ENCODE peak calls at places on chromosomes 16 and 17, in four cellular contexts. B, P, X and O are unnamed samples.

GRCh38 chr17:64354396-64354795 is 36.3 kb downstream of the PECAM1 start:
- DNase-seq in X (no peak), B (no peak), P (no peak), O (no peak)

GRCh38 chr17:74513987-74514631 is 17.2 kb downstream of the CD300LB start:
- DNase-seq in P (peak), B (no peak), X (no peak), O (no peak)

GRCh38 chr17:44318077-44318892 is 6.3 kb downstream of the SLC25A39 start:
- DNase-seq in P (no peak), B (no peak), X (no peak), O (no peak)

GRCh38 chr17:22671110-22671509 is 978.8 kb downstream of the KCNJ18 start:
- DNase-seq in B (no peak), X (no peak), P (no peak), O (no peak)

GRCh38 chr17:17978481-17979424 is 6.1 kb downstream of the DRC3 start:
- DNase-seq in P (no peak), X (no peak), B (no peak), O (no peak)

GRCh38 chr17:9252525-9252924 is 231.2 kb downstream of the NTN1 start:
- DNase-seq in X (no peak), B (no peak), P (no peak), O (no peak)

GRCh38 chr16:52191533-52192134 is 355.3 kb downstream of the TOX3 start:
- DNase-seq in B (peak), X (peak), P (peak), O (peak)

GRCh38 chr16:21163576-21163975 is 5.1 kb downstream of the LDAF1 start:
- DNase-seq in P (no peak), B (no peak), X (no peak), O (no peak)

GRCh38 chr16:55942821-55943220 is 67.6 kb upstream of the CES5A start:
- DNase-seq in X (no peak), B (no peak), P (peak), O (no peak)

GRCh38 chr17:8835106-8835505 is 32.4 kb downstream of the PIK3R6 start:
- DNase-seq in P (no peak), B (no peak), X (no peak), O (no peak)

GRCh38 chr16:7849891-7850290 is 517.2 kb downstream of the RBFOX1 start:
- DNase-seq in B (no peak), P (no peak), X (no peak), O (no peak)

GRCh38 chr17:1997587-1998425 is 27.3 kb downstream of the RTN4RL1 start:
- DNase-seq in B (no peak), P (no peak), X (no peak), O (peak)

GRCh38 chr17:65345261-65346060 is 208.3 kb downstream of the RGS9 start:
- DNase-seq in B (no peak), P (no peak), X (no peak), O (no peak)

GRCh38 chr17:57537524-57538410 is 207.3 kb downstream of the CCDC182 start:
- DNase-seq in P (no peak), B (no peak), X (no peak), O (peak)

GRCh38 chr17:6862822-6863221 is 31.3 kb upstream of the TEKT1 start:
- DNase-seq in B (no peak), X (no peak), P (no peak), O (no peak)

GRCh38 chr17:28119560-28119959 is 77.1 kb downstream of the NLK start:
- DNase-seq in P (no peak), X (no peak), B (no peak), O (no peak)

GRCh38 chr16:22189473-22190168 is 16.5 kb upstream of the EEF2K start:
- DNase-seq in X (no peak), B (no peak), P (peak), O (peak)

GRCh38 chr16:66487580-66488235 is 60.6 kb downstream of the BEAN1 start:
- DNase-seq in B (no peak), X (no peak), P (peak), O (no peak)

GRCh38 chr16:4754865-4755264 is 12.1 kb downstream of the ZNF500 start:
- DNase-seq in P (no peak), X (no peak), B (no peak), O (no peak)

GRCh38 chr16:21994856-21995465 is 6.0 kb downstream of the PDZD9 start:
- DNase-seq in P (no peak), X (no peak), B (no peak), O (no peak)

GRCh38 chr17:31508310-31509094 is 117.0 kb downstream of the RAB11FIP4 start:
- DNase-seq in P (no peak), B (no peak), X (no peak), O (no peak)

GRCh38 chr16:25030420-25031131 is 15.4 kb upstream of the ARHGAP17 start:
- DNase-seq in B (no peak), P (no peak), X (no peak), O (no peak)

GRCh38 chr17:16442594-16443389 is 27.4 kb downstream of the TRPV2 start:
- DNase-seq in X (no peak), B (no peak), P (no peak), O (no peak)

GRCh38 chr16:15055141-15056053 is 477 bp downstream of the NTAN1 start:
- DNase-seq in X (no peak), B (no peak), P (no peak), O (no peak)

GRCh38 chr16:53792161-53792951 is 88.4 kb downstream of the FTO start:
- DNase-seq in X (no peak), P (no peak), B (no peak), O (peak)

GRCh38 chr17:46818929-46819859 is 702 bp upstream of the WNT3 start:
- DNase-seq in B (no peak), P (no peak), X (no peak), O (peak)

GRCh38 chr16:57185446-57185944 is 344 bp downstream of the PSME3IP1 start:
- DNase-seq in X (peak), B (no peak), P (peak), O (peak)

GRCh38 chr16:61887903-61888302 is 148.3 kb downstream of the CDH8 start:
- DNase-seq in B (no peak), P (no peak), X (no peak), O (no peak)

GRCh38 chr17:36858119-36859002 is 78.9 kb upstream of the LHX1 start:
- DNase-seq in X (no peak), B (no peak), P (no peak), O (no peak)

GRCh38 chr16:4403133-4403949 is 13.1 kb downstream of the CORO7 start:
- DNase-seq in X (no peak), P (no peak), B (no peak), O (no peak)

GRCh38 chr17:1109606-1110523 is 69.9 kb downstream of the ABR start:
- DNase-seq in X (peak), B (no peak), P (no peak), O (no peak)

GRCh38 chr17:75032896-75033294 is 13.9 kb downstream of the ATP5PD start:
- DNase-seq in P (peak), B (no peak), X (no peak), O (peak)

GRCh38 chr16:84045818-84046470 is 3.3 kb upstream of the SLC38A8 start:
- DNase-seq in P (no peak), B (no peak), X (no peak), O (no peak)

GRCh38 chr17:80274317-80274716 is 13.7 kb downstream of the RNF213 start:
- DNase-seq in B (no peak), P (no peak), X (no peak), O (no peak)

GRCh38 chr16:48558269-48558915 is 51.6 kb downstream of the N4BP1 start:
- DNase-seq in X (no peak), P (no peak), B (no peak), O (no peak)

GRCh38 chr16:28865722-28866453 is 2.2 kb downstream of the SH2B1 start:
- DNase-seq in P (no peak), X (no peak), B (no peak), O (no peak)